ENCODE peak calls at places on chromosomes 4 and X, in seven cellular contexts. One of them, this sample, is unnamed.

GRCh38 chrX:29143756-29144155 is 556.5 kb downstream of the IL1RAPL1 start:
- DNase-seq in tibial artery: no peak
- DNase-seq in right lobe of liver: no peak
- DNase-seq in MM.1S: no peak
- DNase-seq in uterus: no peak
- DNase-seq in mammary epithelial cell: no peak
- DNase-seq in cardiac muscle cell: peak; percentile 47
- DNase-seq in this sample: no peak

GRCh38 chr4:120557372-120557771 is 365.2 kb downstream of the PRDM5 start:
- DNase-seq in mammary epithelial cell: no peak
- DNase-seq in cardiac muscle cell: no peak
- DNase-seq in right lobe of liver: no peak
- DNase-seq in MM.1S: no peak
- DNase-seq in uterus: no peak
- DNase-seq in tibial artery: no peak
- DNase-seq in this sample: no peak

GRCh38 chr4:98027827-98028226 is 115.4 kb downstream of the STPG2 start:
- DNase-seq in right lobe of liver: no peak
- DNase-seq in uterus: no peak
- DNase-seq in mammary epithelial cell: peak; percentile 72
- DNase-seq in tibial artery: no peak
- DNase-seq in cardiac muscle cell: no peak
- DNase-seq in MM.1S: no peak
- DNase-seq in this sample: no peak

GRCh38 chr4:42371306-42372063 is 25.8 kb upstream of the SHISA3 start:
- DNase-seq in uterus: no peak
- DNase-seq in right lobe of liver: no peak
- DNase-seq in MM.1S: peak; percentile 59
- DNase-seq in cardiac muscle cell: peak; percentile 82
- DNase-seq in mammary epithelial cell: peak; percentile 9
- DNase-seq in tibial artery: no peak
- DNase-seq in this sample: peak; percentile 65

GRCh38 chr4:37935026-37935425 is 25.2 kb upstream of the PTTG2 start:
- DNase-seq in MM.1S: no peak
- DNase-seq in mammary epithelial cell: no peak
- DNase-seq in uterus: no peak
- DNase-seq in right lobe of liver: no peak
- DNase-seq in cardiac muscle cell: no peak
- DNase-seq in tibial artery: no peak
- DNase-seq in this sample: no peak

GRCh38 chrX:20414781-20415445 is 148.2 kb upstream of the RPS6KA3 start:
- DNase-seq in cardiac muscle cell: no peak
- DNase-seq in uterus: no peak
- DNase-seq in tibial artery: no peak
- DNase-seq in MM.1S: no peak
- DNase-seq in mammary epithelial cell: no peak
- DNase-seq in right lobe of liver: no peak
- DNase-seq in this sample: no peak

GRCh38 chr4:42768125-42768748 is 111.3 kb upstream of the ATP8A1 start:
- DNase-seq in right lobe of liver: no peak
- DNase-seq in uterus: no peak
- DNase-seq in mammary epithelial cell: no peak
- DNase-seq in tibial artery: no peak
- DNase-seq in cardiac muscle cell: no peak
- DNase-seq in MM.1S: no peak
- DNase-seq in this sample: no peak

GRCh38 chrX:72276478-72276953 is 532 bp downstream of the RPS4X start:
- DNase-seq in right lobe of liver: no peak
- DNase-seq in mammary epithelial cell: no peak
- DNase-seq in tibial artery: no peak
- DNase-seq in uterus: no peak
- DNase-seq in MM.1S: peak; percentile 9
- DNase-seq in cardiac muscle cell: no peak
- DNase-seq in this sample: no peak

GRCh38 chrX:15946783-15947550 is 92.4 kb upstream of the AP1S2 start:
- DNase-seq in uterus: no peak
- DNase-seq in right lobe of liver: no peak
- DNase-seq in cardiac muscle cell: peak; percentile 75
- DNase-seq in mammary epithelial cell: peak; percentile 92
- DNase-seq in tibial artery: no peak
- DNase-seq in MM.1S: no peak
- DNase-seq in this sample: no peak

GRCh38 chrX:33183366-33183765 is 28.0 kb downstream of the DMD start:
- DNase-seq in tibial artery: peak; percentile 69
- DNase-seq in uterus: peak; percentile 40
- DNase-seq in cardiac muscle cell: peak; percentile 50
- DNase-seq in MM.1S: peak; percentile 92
- DNase-seq in right lobe of liver: no peak
- DNase-seq in mammary epithelial cell: peak; percentile 23
- DNase-seq in this sample: no peak

GRCh38 chr4:152678841-152679240 is 956 bp downstream of the TMEM154 start:
- DNase-seq in mammary epithelial cell: peak; percentile 32
- DNase-seq in tibial artery: no peak
- DNase-seq in cardiac muscle cell: no peak
- DNase-seq in uterus: no peak
- DNase-seq in right lobe of liver: no peak
- DNase-seq in MM.1S: no peak
- DNase-seq in this sample: no peak

GRCh38 chr4:186104895-186105720 is 604 bp downstream of the FAM149A start:
- DNase-seq in MM.1S: peak; percentile 14
- DNase-seq in tibial artery: no peak
- DNase-seq in cardiac muscle cell: peak; percentile 8
- DNase-seq in uterus: peak; percentile 34
- DNase-seq in mammary epithelial cell: no peak
- DNase-seq in right lobe of liver: no peak
- DNase-seq in this sample: peak; percentile 15

GRCh38 chrX:53309837-53310236 is 28.5 kb upstream of the IQSEC2 start:
- DNase-seq in cardiac muscle cell: no peak
- DNase-seq in uterus: no peak
- DNase-seq in mammary epithelial cell: no peak
- DNase-seq in tibial artery: no peak
- DNase-seq in right lobe of liver: no peak
- DNase-seq in MM.1S: no peak
- DNase-seq in this sample: no peak

GRCh38 chrX:38045697-38046096 is 39.3 kb downstream of the SYTL5 start:
- DNase-seq in mammary epithelial cell: no peak
- DNase-seq in right lobe of liver: no peak
- DNase-seq in uterus: peak; percentile 20
- DNase-seq in MM.1S: no peak
- DNase-seq in cardiac muscle cell: peak; percentile 51
- DNase-seq in tibial artery: no peak
- DNase-seq in this sample: peak; percentile 5

GRCh38 chr4:91057871-91058270 is 930.7 kb downstream of the CCSER1 start:
- DNase-seq in cardiac muscle cell: no peak
- DNase-seq in mammary epithelial cell: peak; percentile 64
- DNase-seq in tibial artery: no peak
- DNase-seq in uterus: no peak
- DNase-seq in right lobe of liver: no peak
- DNase-seq in MM.1S: no peak
- DNase-seq in this sample: no peak

GRCh38 chr4:53644607-53645006 is 53.3 kb upstream of the LNX1 start:
- DNase-seq in uterus: no peak
- DNase-seq in mammary epithelial cell: peak; percentile 84
- DNase-seq in MM.1S: no peak
- DNase-seq in right lobe of liver: peak; percentile 88
- DNase-seq in tibial artery: no peak
- DNase-seq in cardiac muscle cell: no peak
- DNase-seq in this sample: peak; percentile 99

GRCh38 chrX:153701706-153702105 is 14.0 kb downstream of the SLC6A8 start:
- DNase-seq in mammary epithelial cell: no peak
- DNase-seq in right lobe of liver: no peak
- DNase-seq in uterus: no peak
- DNase-seq in MM.1S: no peak
- DNase-seq in tibial artery: no peak
- DNase-seq in cardiac muscle cell: no peak
- DNase-seq in this sample: no peak
- H3K36me3 ChIP-seq in mammary epithelial cell: peaks cover 3% of the 10 kb centered on the region
- H3K36me3 ChIP-seq in right lobe of liver: no peaks in the 10 kb centered on the region
- H3K36me3 ChIP-seq in uterus: no peaks in the 10 kb centered on the region
- H3K36me3 ChIP-seq in MM.1S: no peaks in the 10 kb centered on the region
- H3K36me3 ChIP-seq in tibial artery: peaks cover 17% of the 10 kb centered on the region
- H3K36me3 ChIP-seq in cardiac muscle cell: peaks cover 4% of the 10 kb centered on the region
- H3K36me3 ChIP-seq in this sample: no peaks in the 10 kb centered on the region

GRCh38 chrX:22970861-22971260 is 28.9 kb upstream of the DDX53 start:
- DNase-seq in tibial artery: no peak
- DNase-seq in mammary epithelial cell: no peak
- DNase-seq in right lobe of liver: no peak
- DNase-seq in uterus: no peak
- DNase-seq in MM.1S: no peak
- DNase-seq in cardiac muscle cell: no peak
- DNase-seq in this sample: no peak

GRCh38 chrX:22975786-22976185 is 24.0 kb upstream of the DDX53 start:
- DNase-seq in MM.1S: no peak
- DNase-seq in right lobe of liver: no peak
- DNase-seq in cardiac muscle cell: no peak
- DNase-seq in uterus: no peak
- DNase-seq in mammary epithelial cell: no peak
- DNase-seq in tibial artery: no peak
- DNase-seq in this sample: no peak

GRCh38 chrX:22969416-22969815 is 30.3 kb upstream of the DDX53 start:
- DNase-seq in mammary epithelial cell: no peak
- DNase-seq in uterus: no peak
- DNase-seq in tibial artery: no peak
- DNase-seq in MM.1S: peak; percentile 72
- DNase-seq in cardiac muscle cell: peak; percentile 62
- DNase-seq in right lobe of liver: no peak
- DNase-seq in this sample: no peak

DNA sequence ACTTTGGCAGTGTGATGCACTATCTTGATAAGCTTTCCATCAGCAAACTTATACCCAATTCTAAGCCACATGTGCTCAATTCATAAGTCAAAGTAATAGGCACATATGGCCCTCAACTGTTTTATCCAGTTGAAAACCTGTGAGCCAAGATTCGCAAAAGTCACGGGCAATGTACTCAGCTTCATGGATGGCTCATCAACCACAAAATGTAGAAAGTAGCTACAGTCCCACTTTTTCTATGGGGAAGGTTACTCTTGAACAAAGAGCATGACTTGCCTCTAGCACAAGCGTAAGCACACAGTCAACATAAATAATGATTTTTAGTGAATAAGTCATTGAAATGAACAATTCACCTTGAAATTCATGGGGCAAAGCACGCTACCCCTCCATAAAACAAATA is 25.1 kb upstream of the DDX53 start:
- DNase-seq in mammary epithelial cell: no peak
- DNase-seq in MM.1S: no peak
- DNase-seq in cardiac muscle cell: no peak
- DNase-seq in right lobe of liver: no peak
- DNase-seq in tibial artery: no peak
- DNase-seq in uterus: no peak
- DNase-seq in this sample: no peak
- H3K4me1 ChIP-seq in mammary epithelial cell: no peaks in the 10 kb centered on the region
- H3K4me1 ChIP-seq in MM.1S: no peaks in the 10 kb centered on the region
- H3K4me1 ChIP-seq in cardiac muscle cell: peaks cover 6% of the 10 kb centered on the region
- H3K4me1 ChIP-seq in right lobe of liver: no peaks in the 10 kb centered on the region
- H3K4me1 ChIP-seq in tibial artery: no peaks in the 10 kb centered on the region
- H3K4me1 ChIP-seq in uterus: no peaks in the 10 kb centered on the region
- H3K4me1 ChIP-seq in this sample: no peaks in the 10 kb centered on the region

GRCh38 chrX:1213971-1214370 is 1.5 kb upstream of the CRLF2 start:
- DNase-seq in cardiac muscle cell: no peak
- DNase-seq in right lobe of liver: no peak
- DNase-seq in mammary epithelial cell: no peak
- DNase-seq in uterus: no peak
- DNase-seq in tibial artery: no peak
- DNase-seq in MM.1S: no peak
- DNase-seq in this sample: no peak
- H3K27ac ChIP-seq in cardiac muscle cell: no peak overlapping the region
- H3K27ac ChIP-seq in right lobe of liver: no peak overlapping the region
- H3K27ac ChIP-seq in mammary epithelial cell: no peak overlapping the region
- H3K27ac ChIP-seq in uterus: no peak overlapping the region
- H3K27ac ChIP-seq in tibial artery: no peak overlapping the region
- H3K27ac ChIP-seq in MM.1S: peak overlapping the region; percentile 97
- H3K27ac ChIP-seq in this sample: no peak overlapping the region

GRCh38 chrX:154469880-154470279 is 9.2 kb downstream of the LAGE3 start:
- DNase-seq in right lobe of liver: no peak
- DNase-seq in mammary epithelial cell: no peak
- DNase-seq in uterus: no peak
- DNase-seq in tibial artery: no peak
- DNase-seq in cardiac muscle cell: no peak
- DNase-seq in MM.1S: no peak
- DNase-seq in this sample: no peak
- H3K36me3 ChIP-seq in right lobe of liver: no peaks in the 10 kb centered on the region
- H3K36me3 ChIP-seq in mammary epithelial cell: no peaks in the 10 kb centered on the region
- H3K36me3 ChIP-seq in uterus: no peaks in the 10 kb centered on the region
- H3K36me3 ChIP-seq in tibial artery: peaks cover 58% of the 10 kb centered on the region
- H3K36me3 ChIP-seq in cardiac muscle cell: no peaks in the 10 kb centered on the region
- H3K36me3 ChIP-seq in MM.1S: no peaks in the 10 kb centered on the region
- H3K36me3 ChIP-seq in this sample: no peaks in the 10 kb centered on the region